ENCODE peak calls at places on chromosomes 1 and 21, in six cellular contexts. C is IMR-90, P is neuronal stem cell, Y is mesenchymal stem cell, S is trophoblast cell, K is H1. H is an unnamed sample.

GRCh38 chr1:232511172-232511571 is 118.8 kb downstream of the SIPA1L2 start:
- DNase-seq in C (no peak), P (no peak), Y (peak), S (no peak), K (no peak), H (no peak)

GRCh38 chr1:26945728-26946127 is 14.5 kb downstream of the KDF1 start:
- DNase-seq in C (no peak), P (no peak), Y (no peak), S (no peak), K (no peak), H (no peak)

GRCh38 chr21:19553930-19554615 is 1150.5 kb upstream of the TMPRSS15 start:
- DNase-seq in C (no peak), P (no peak), Y (no peak), S (no peak), K (peak), H (peak)

GRCh38 chr1:227948493-227949260 is 945 bp upstream of the WNT9A start:
- DNase-seq in C (no peak), P (no peak), Y (peak), S (no peak), K (peak), H (peak)

GRCh38 chr1:35079003-35079930 is at the start of gene ZMYM1:
- DNase-seq in C (peak), P (peak), Y (peak), S (peak), K (peak), H (peak)

GRCh38 chr1:240242601-240243144 is 151.0 kb downstream of the FMN2 start:
- DNase-seq in C (peak), P (no peak), Y (peak), S (no peak), K (no peak), H (no peak)

GRCh38 chr1:185317886-185318310 is 855 bp upstream of the IVNS1ABP start:
- DNase-seq in C (no peak), P (no peak), Y (peak), S (peak), K (no peak), H (peak)

GRCh38 chr1:20143318-20143717 is 4.2 kb downstream of the PLA2G2F start:
- DNase-seq in C (no peak), P (no peak), Y (no peak), S (no peak), K (no peak), H (no peak)

GRCh38 chr1:223654083-223654482 is 11.4 kb downstream of the CAPN8 start:
- DNase-seq in C (no peak), P (no peak), Y (no peak), S (no peak), K (no peak), H (no peak)

GRCh38 chr1:62746086-62746808 is 37.7 kb upstream of the ATG4C start:
- DNase-seq in C (peak), P (no peak), Y (peak), S (peak), K (no peak), H (no peak)

GRCh38 chr1:232876506-232877360 is 71.5 kb downstream of the MAP10 start:
- DNase-seq in C (no peak), P (no peak), Y (no peak), S (no peak), K (no peak), H (no peak)

GRCh38 chr1:24946861-24947658 is 17.0 kb upstream of the RUNX3 start:
- DNase-seq in C (peak), P (no peak), Y (peak), S (no peak), K (no peak), H (no peak)

GRCh38 chr1:22971161-22972062 is 1.3 kb downstream of the LACTBL1 start:
- DNase-seq in C (peak), P (no peak), Y (no peak), S (peak), K (no peak), H (no peak)

GRCh38 chr1:201217146-201217545 is 26.5 kb downstream of the IGFN1 start:
- DNase-seq in C (no peak), P (no peak), Y (no peak), S (no peak), K (peak), H (no peak)

GRCh38 chr1:52364235-52364839 is 1.7 kb downstream of the CC2D1B start:
- DNase-seq in C (no peak), P (no peak), Y (no peak), S (no peak), K (no peak), H (peak)

GRCh38 chr1:94921977-94922376 is 4.9 kb downstream of the CNN3 start:
- DNase-seq in C (no peak), P (no peak), Y (no peak), S (no peak), K (no peak), H (no peak)
- H4K91ac ChIP-seq in C (no peak), P (no peak), Y (no peak), S (no peak), K (no peak), H (no peak)

DNA sequence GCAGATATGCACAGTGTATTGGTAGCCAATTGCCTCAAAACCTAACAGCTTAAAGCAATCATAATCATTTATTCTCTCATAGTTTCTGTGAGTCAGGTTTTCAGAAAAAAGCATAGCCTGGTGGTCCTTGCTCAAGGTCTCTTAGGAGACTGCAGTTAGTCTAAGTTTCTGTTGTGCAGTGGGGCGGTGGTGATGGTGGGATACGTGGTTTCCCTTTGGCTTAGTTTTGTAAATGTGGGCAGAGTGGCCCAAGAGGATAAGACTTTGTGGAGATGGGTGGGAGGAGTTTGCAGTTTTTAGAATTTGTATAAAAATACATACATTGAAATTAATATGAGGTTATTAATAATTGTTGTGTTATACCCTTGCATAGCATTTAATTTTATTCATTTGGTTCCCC is 68.6 kb downstream of the NOS1AP start:
- DNase-seq in C (no peak), P (no peak), Y (no peak), S (no peak), K (no peak), H (no peak)
- H3K18ac ChIP-seq in C (no peak), P (no peak), Y (no peak), S (no peak), K (no peak), H (no peak)

GRCh38 chr1:161021168-161021958 is 411 bp upstream of the F11R start:
- DNase-seq in C (peak), P (peak), Y (peak), S (peak), K (peak), H (peak)

GRCh38 chr1:161018631-161018930 is 2.4 kb downstream of the F11R start:
- DNase-seq in C (no peak), P (no peak), Y (no peak), S (no peak), K (no peak), H (no peak)

GRCh38 chr1:161021959-161022332 is 994 bp upstream of the F11R start:
- DNase-seq in C (peak), P (no peak), Y (no peak), S (no peak), K (no peak), H (no peak)

GRCh38 chr1:161019767-161020572 is 982 bp downstream of the F11R start:
- DNase-seq in C (no peak), P (peak), Y (no peak), S (no peak), K (no peak), H (no peak)

DNA sequence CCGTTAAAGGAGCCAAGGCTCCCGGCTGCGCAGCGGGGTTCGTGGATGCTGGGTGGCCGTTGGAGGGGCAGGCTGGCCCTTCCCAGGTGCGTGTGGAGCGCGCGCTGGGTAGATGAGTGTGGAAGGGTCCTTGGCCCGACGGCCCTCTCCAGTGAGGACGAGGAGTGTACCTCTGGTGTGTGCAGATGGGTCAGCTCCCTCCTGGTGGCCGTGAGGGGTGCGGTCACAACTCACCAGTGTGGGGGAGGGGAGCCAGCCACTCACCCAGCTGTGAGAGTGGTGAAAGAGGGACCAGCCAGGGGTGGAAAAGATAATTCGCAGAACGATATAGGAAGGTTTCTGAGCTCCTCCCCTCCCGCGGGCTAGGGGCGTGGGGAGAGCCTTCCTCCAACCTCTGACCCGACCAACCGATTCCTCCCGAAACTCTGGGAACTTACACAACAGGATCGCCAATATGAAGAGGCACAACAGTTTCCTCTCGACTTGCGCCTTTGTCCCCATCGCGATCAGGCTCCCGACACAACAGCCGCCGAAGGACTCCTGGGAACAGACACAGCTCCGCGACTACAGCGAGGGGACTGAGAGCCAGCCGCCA is at the start of gene F11R:
- DNase-seq in C (no peak), P (peak), Y (peak), S (peak), K (peak), H (peak)
- H4K91ac ChIP-seq in C (no peak), P (no peak), Y (no peak), S (peak), K (peak), H (no peak)

GRCh38 chr1:44620072-44620471 is 54.2 kb downstream of the TMEM53 start:
- DNase-seq in C (no peak), P (no peak), Y (no peak), S (no peak), K (no peak), H (no peak)

GRCh38 chr1:44617703-44618029 is 56.6 kb downstream of the TMEM53 start:
- DNase-seq in C (no peak), P (no peak), Y (no peak), S (no peak), K (no peak), H (no peak)

GRCh38 chr1:44624268-44624901 is 49.9 kb downstream of the TMEM53 start:
- DNase-seq in C (no peak), P (no peak), Y (no peak), S (no peak), K (no peak), H (no peak)

GRCh38 chr1:44619261-44619900 is 54.9 kb downstream of the TMEM53 start:
- DNase-seq in C (peak), P (no peak), Y (no peak), S (no peak), K (no peak), H (no peak)

GRCh38 chr1:44621841-44622286 is 52.4 kb downstream of the TMEM53 start:
- DNase-seq in C (peak), P (no peak), Y (no peak), S (no peak), K (no peak), H (no peak)
- H3K18ac ChIP-seq in C (peak), P (no peak), Y (no peak), S (no peak), K (no peak), H (no peak)

DNA sequence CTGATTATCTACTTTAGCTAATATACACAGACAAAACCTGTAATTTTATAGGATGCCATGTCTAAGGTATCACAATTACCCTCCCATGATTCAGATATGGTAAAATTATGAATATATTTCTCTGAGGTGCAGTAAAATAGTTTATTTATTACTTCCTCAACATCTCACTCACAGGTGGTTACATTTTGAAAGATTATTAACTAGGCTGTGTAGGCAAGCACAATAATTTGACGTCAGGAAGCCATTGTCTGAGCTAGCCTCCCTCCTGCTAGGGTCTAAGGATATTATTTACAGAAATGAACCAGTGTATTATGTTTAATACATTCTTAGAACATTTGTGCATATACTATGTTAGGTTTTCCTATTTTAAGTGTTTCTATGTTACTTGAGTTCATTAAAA is 69.9 kb upstream of the ADGRL2 start:
- DNase-seq in C (no peak), P (no peak), Y (no peak), S (no peak), K (no peak), H (no peak)
- H4K91ac ChIP-seq in C (no peak), P (no peak), Y (no peak), S (no peak), K (no peak), H (no peak)

DNA sequence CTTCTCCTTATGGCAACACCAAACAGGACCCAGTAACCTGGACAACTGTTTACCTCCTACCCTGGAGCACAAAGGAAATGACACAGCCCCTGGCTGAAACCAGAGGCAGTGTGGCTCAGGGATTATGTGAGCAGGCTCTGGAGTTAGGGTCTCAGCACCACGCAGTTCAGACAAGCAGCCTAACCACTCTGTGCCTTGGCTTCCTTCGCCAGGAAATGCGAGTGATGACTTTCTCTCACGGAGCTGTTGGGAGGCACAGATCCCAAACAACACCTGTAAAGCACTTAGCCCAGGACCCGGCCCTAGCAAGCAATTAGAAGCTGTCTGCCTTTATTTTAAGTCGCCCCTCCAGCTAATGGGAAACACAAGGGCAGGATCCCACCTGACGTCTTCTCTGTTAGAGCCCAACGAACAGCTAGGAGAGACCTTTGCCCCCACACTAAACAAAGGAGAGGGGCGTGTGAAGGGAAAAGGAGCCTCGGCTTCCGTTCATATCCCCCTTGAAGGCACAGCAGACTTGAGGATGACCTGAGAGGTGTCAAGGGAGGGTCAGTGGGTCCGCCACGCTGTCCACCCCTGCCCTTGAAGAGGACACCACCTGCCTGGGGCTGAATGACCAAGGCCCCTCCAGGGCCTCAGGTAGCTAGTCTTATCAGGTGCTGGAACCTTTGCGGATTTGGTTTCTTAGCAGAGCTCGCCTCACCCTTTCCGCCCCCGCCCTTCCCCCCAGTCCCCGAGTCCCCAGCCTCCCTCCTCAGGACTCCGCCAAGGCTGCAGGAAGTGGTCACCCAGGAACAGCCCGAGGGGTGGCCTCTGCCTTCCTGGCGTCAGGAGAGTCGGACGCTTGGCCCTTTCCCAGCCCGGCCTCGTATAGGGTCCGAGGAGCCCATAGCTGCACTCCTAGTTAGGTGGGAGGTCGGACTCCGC is 836 bp downstream of the TMEM63A start:
- DNase-seq in C (peak), P (no peak), Y (peak), S (no peak), K (no peak), H (peak)
- H3K18ac ChIP-seq in C (peak), P (peak), Y (no peak), S (peak), K (peak), H (peak)

DNA sequence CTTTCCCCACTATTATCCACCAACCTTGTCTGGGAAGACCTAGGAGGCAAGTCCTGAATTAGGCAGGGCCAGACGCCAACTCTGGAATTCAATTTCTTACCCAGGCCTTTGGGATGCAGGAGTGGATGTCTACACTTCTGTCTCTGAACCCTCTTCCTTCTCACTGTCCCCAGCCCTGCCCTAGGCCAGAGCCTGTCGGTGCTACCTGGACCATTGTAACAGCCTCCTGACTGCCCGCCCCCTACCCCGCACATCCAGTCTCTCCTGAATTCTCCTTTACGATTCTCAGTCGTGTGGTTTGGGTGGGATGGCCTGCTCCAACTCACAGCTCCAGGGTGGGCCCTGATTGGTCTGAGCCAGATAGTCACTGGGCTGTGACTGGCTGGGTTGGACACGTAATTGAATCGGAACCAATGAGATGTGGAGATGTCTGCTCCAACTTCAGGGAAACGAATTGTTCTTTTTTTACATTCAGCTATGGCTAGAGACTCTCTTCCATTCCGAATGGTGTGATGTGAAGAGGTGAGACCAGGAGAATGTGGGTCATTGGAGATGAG is 304.6 kb downstream of the PTPRU start:
- DNase-seq in C (no peak), P (no peak), Y (no peak), S (no peak), K (no peak), H (peak)
- H4K91ac ChIP-seq in C (no peak), P (no peak), Y (no peak), S (no peak), K (no peak), H (no peak)

GRCh38 chr1:154270833-154271232 is 1.6 kb upstream of the HAX1 start:
- DNase-seq in C (no peak), P (no peak), Y (peak), S (no peak), K (no peak), H (no peak)

GRCh38 chr1:154272217-154272998 is at the start of gene HAX1:
- DNase-seq in C (peak), P (peak), Y (peak), S (peak), K (peak), H (peak)

GRCh38 chr1:154276797-154277196 is 4.4 kb downstream of the HAX1 start:
- DNase-seq in C (no peak), P (no peak), Y (no peak), S (no peak), K (peak), H (peak)

DNA sequence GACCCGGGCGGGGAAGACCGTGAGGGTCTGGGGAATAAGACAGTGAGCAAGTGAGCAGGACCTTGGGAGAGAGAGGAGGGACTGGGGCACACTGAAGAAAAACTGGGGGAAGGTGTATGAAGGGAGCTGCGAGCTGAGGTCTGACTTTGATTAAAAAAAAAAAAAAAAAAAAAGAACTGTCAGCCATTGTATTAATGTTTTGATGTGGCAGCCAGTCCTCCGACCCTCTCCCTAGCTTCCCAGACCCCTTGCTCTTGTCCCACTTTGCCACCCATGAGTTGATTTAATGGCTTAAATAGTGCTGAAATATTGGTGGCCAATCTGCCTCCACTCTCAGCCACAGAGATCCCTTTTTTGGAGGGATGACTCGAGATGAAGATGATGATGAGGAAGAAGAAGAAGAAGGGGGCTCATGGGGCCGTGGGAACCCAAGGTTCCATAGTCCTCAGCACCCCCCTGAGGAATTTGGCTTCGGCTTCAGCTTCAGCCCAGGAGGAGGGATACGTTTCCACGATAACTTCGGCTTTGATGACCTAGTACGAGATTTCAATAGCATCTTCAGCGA is 652 bp downstream of the HAX1 start:
- DNase-seq in C (no peak), P (no peak), Y (no peak), S (no peak), K (no peak), H (no peak)
- H3K18ac ChIP-seq in C (peak), P (peak), Y (peak), S (peak), K (peak), H (peak)

GRCh38 chr21:37447288-37447936 is 80.8 kb downstream of the DYRK1A start:
- DNase-seq in C (no peak), P (no peak), Y (no peak), S (no peak), K (no peak), H (no peak)
- H4K91ac ChIP-seq in C (no peak), P (no peak), Y (no peak), S (no peak), K (no peak), H (no peak)

GRCh38 chr21:35016071-35016470 is 33.0 kb downstream of the RUNX1 start:
- DNase-seq in C (no peak), P (no peak), Y (no peak), S (no peak), K (no peak), H (no peak)

GRCh38 chr21:35016517-35017188 is 32.4 kb downstream of the RUNX1 start:
- DNase-seq in C (no peak), P (no peak), Y (no peak), S (no peak), K (no peak), H (no peak)

GRCh38 chr21:35015435-35016024 is 33.6 kb downstream of the RUNX1 start:
- DNase-seq in C (no peak), P (no peak), Y (no peak), S (no peak), K (no peak), H (no peak)

GRCh38 chr21:35019631-35020032 is 29.5 kb downstream of the RUNX1 start:
- DNase-seq in C (no peak), P (no peak), Y (no peak), S (no peak), K (no peak), H (no peak)

DNA sequence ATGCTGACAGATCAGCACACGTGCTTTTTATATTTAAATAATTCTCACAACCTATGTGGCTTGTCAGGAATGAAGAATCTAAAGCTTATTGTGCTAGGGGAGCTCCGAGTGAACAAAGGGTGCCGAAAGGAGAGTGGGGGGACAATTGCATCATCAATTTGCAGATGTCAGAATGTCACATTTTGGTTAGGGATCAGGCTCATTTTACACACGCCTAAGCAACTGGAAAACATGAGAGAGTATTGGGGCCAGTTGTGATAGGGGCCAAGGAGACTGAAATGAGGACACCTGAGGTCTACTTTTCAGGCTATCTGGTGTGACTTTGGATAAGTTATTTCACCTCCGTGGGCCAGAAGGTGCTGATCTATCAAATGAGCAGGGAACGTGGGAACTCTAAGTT is 31.8 kb downstream of the RUNX1 start:
- DNase-seq in C (no peak), P (no peak), Y (no peak), S (no peak), K (no peak), H (no peak)
- H3K18ac ChIP-seq in C (no peak), P (no peak), Y (no peak), S (no peak), K (no peak), H (no peak)